ENCODE peak calls at places on chromosomes 13 and 19, in six cellular contexts. T, W, A, O, P and X are unnamed samples. For H3K4me1, the result is how much of the 10 kb centered on the place peaks cover.

GRCh38 chr13:87331178-87331577 is 340.0 kb upstream of the SLITRK5 start:
- DNase-seq in T (no peak), W (no peak), A (peak), O (peak), P (no peak), X (no peak)

GRCh38 chr13:98613591-98613990 is 36.7 kb upstream of the STK24 start:
- DNase-seq in T (no peak), W (no peak), A (no peak), O (no peak), P (no peak), X (no peak)

GRCh38 chr13:53058077-53058660 is 29.6 kb downstream of the OLFM4 start:
- DNase-seq in T (no peak), W (no peak), A (no peak), O (no peak), P (no peak), X (no peak)

GRCh38 chr13:98843482-98843877 is 91.0 kb upstream of the SLC15A1 start:
- DNase-seq in T (no peak), W (no peak), A (no peak), O (no peak), P (no peak), X (no peak)

GRCh38 chr13:76758738-76759137 is 127.5 kb downstream of the KCTD12 start:
- DNase-seq in T (no peak), W (no peak), A (peak), O (no peak), P (no peak), X (no peak)

GRCh38 chr13:110944121-110944967 is 29.5 kb upstream of the ANKRD10 start:
- DNase-seq in T (no peak), W (peak), A (peak), O (peak), P (no peak), X (no peak)

GRCh38 chr19:1172353-1173159 is 1.5 kb downstream of the SBNO2 start:
- DNase-seq in T (peak), W (no peak), A (peak), O (peak), P (no peak), X (peak)

GRCh38 chr13:41675306-41675705 is 218.0 kb downstream of the RGCC start:
- DNase-seq in T (no peak), W (no peak), A (no peak), O (no peak), P (no peak), X (no peak)

GRCh38 chr19:16951529-16951928 is 62.7 kb downstream of the F2RL3 start:
- DNase-seq in T (no peak), W (no peak), A (no peak), O (no peak), P (no peak), X (no peak)

GRCh38 chr19:36847968-36848367 is 2.7 kb upstream of the ZNF345 start:
- DNase-seq in T (no peak), W (no peak), A (no peak), O (no peak), P (no peak), X (no peak)

GRCh38 chr13:73075546-73075945 is 16.7 kb downstream of the KLF5 start:
- DNase-seq in T (no peak), W (no peak), A (no peak), O (no peak), P (no peak), X (no peak)

GRCh38 chr13:112067871-112068305 is 939 bp downstream of the SOX1 start:
- DNase-seq in T (peak), W (no peak), A (no peak), O (no peak), P (no peak), X (no peak)

DNA sequence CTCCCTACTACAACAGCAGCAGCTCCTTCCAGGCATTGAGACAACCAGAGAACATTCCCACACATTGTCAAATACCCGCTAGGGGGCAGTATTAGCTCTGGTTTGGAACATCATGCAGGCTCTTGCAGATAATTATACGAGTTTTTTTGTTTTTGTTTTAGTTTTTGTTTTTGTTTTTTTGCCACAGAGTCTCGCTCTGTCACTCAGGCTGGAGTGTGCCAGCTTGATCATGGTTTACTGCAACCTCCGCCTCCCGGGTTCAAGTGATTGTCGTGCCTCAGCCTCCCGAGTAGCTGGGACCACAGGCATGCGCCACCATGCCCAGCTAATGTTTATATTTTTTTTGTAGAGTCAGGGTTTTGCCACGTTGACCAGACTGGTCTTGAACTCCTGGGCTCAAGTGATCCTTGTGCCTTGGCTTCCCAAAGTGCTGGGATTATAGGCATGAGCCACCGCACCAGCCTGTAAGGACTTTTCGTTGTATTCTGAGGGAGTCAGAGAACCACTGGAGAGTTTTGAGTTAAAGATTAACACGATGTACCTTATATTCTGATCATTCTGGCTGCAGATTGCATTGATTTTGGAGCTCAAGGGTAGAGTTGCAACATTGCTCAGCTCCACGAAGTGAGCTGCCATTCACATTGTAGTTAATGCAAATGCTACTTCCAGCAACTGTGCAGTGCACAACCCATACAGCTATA is 41.7 kb upstream of the CEACAM20 start:
- DNase-seq in T (no peak), W (peak), A (peak), O (peak), P (no peak), X (no peak)
- TF ChIP-seq CTCF in T (peak), W (peak), A (peak), O (peak), P (peak), X (peak)

GRCh38 chr19:13042443-13043130 is 47.3 kb downstream of the NFIX start:
- DNase-seq in T (no peak), W (no peak), A (peak), O (no peak), P (no peak), X (no peak)
- H3K4me1 ChIP-seq in T (half or more), W (under half), A (under half), O (under half), P (half or more), X (under half)

GRCh38 chr19:35352177-35352447 is 4.4 kb downstream of the FFAR1 start:
- DNase-seq in T (no peak), W (no peak), A (no peak), O (no peak), P (no peak), X (no peak)

GRCh38 chr19:35354898-35355297 is 3.4 kb upstream of the FFAR3 start:
- DNase-seq in T (no peak), W (no peak), A (no peak), O (no peak), P (no peak), X (no peak)

GRCh38 chr19:35351441-35352176 is 3.9 kb downstream of the FFAR1 start:
- DNase-seq in T (peak), W (no peak), A (no peak), O (no peak), P (no peak), X (no peak)

GRCh38 chr19:35352448-35353304 is 5.0 kb downstream of the FFAR1 start:
- DNase-seq in T (peak), W (peak), A (peak), O (peak), P (peak), X (peak)

DNA sequence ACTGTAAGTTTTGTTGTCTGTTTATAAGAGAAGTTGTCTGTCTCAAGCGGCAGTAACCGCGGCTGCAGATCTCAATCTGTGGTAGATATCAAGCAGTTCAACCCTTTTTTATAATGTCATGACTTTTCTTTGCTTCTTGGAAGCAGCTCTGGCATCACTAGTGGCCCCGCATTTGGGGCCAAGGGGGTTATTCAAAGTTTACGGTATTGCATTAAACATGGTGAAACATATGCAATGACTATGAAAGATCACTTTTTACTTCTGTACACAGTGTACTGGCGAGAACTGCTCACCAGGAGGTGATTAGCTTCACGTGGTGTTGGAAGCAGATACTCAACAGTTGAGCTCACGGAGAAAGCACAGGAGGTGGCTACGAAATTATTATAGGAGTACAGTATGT is 4.6 kb upstream of the FFAR3 start:
- DNase-seq in T (peak), W (no peak), A (peak), O (no peak), P (no peak), X (peak)
- TF ChIP-seq CTCF in T (no peak), W (no peak), A (no peak), O (no peak), P (no peak), X (no peak)

DNA sequence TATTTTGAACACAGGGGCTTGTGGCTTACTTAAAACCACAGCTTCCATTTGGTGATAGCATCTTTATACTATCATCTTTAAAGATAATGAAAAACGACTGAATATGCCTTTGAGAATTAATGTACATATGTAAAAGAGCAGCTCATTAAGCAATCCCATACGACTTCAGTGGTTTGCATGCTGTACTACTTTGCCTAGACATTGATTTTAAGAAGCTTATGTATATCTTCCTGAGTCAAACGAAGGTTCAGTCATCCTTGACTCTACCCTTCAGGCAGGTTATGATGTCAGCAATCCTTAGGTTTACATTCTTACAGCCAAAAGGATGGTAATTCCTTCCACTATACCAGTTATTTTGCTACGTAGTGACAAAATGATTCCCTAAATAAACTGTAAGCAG is 40.7 kb downstream of the BRD4 start:
- DNase-seq in T (no peak), W (no peak), A (no peak), O (no peak), P (no peak), X (no peak)
- H3K4me1 ChIP-seq in T (half or more), W (half or more), A (under half), O (under half), P (half or more), X (half or more)

GRCh38 chr13:37597477-37597876 is 1.1 kb downstream of the POSTN start:
- DNase-seq in T (no peak), W (no peak), A (no peak), O (no peak), P (no peak), X (no peak)

GRCh38 chr13:37598572-37598971 is at the start of gene POSTN:
- DNase-seq in T (no peak), W (no peak), A (no peak), O (no peak), P (no peak), X (no peak)

GRCh38 chr13:37608750-37609339 is 10.3 kb upstream of the POSTN start:
- DNase-seq in T (no peak), W (no peak), A (no peak), O (no peak), P (no peak), X (no peak)

GRCh38 chr13:37599509-37599908 is 941 bp upstream of the POSTN start:
- DNase-seq in T (no peak), W (no peak), A (no peak), O (no peak), P (no peak), X (no peak)

DNA sequence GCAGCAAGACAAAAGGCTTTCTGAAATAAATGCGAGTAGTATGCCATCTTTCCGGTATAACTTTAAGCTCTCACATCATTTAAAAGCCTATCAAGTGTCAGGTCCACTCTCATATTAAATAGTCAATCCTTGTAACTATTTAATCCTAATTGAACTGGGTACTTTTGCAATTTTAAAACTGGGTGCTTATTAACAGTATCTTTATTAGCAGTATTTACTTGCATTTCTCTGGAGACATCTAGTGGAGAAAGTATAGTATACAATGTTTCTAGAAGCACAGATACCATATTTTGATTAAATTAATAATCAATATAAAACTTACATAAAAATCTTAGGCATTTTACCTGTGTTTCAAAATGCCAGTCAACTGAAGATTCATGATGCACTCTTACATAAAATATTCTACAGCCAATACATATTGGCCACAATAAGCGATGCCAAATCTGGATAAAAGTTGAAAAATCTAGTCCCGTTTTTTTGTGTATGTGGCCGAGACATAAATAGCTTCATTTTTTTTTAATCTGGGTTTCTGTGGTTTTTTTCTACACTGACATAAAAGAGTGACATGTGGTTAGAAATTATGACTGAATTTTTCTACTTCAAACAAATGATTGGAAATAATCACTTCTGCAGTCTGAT is 4.3 kb upstream of the POSTN start:
- DNase-seq in T (no peak), W (no peak), A (peak), O (no peak), P (no peak), X (no peak)
- TF ChIP-seq CTCF in T (peak), W (peak), A (no peak), O (peak), P (peak), X (peak)

GRCh38 chr19:12668346-12668745 is 1.7 kb downstream of the WDR83 start:
- DNase-seq in T (no peak), W (no peak), A (no peak), O (no peak), P (no peak), X (no peak)
- H3K4me1 ChIP-seq in T (half or more), W (under half), A (under half), O (under half), P (half or more), X (under half)

DNA sequence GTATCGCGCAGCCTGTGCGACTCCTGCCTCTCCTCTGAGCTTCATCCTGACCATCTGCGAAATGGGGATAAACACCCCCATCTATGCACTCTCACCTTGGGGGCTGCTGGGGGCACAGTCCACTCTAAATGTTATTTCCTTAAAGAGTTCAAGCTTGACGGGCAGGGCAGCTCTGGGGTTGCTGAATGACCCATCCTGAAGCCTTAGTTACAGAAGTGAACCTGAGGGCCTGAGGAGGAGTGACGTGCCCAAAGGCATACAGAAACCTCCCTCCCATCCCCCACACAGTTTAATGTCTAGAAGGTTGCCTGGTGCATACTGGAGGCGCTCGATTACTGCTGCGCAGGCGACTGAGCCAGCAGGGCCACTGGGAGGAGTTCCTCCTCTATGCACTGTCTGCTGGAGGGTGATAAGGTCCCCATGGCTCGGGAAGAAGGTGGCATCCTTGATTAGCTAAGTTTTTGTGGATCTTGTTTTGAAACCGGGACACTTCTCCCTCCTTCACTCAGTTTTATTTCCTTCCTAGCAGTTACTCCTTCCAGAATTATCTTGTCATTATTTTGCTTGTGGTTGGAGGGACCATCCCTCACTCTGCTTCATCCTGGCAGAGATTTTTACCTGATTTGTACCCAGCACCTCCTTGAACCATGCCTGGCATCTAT is 572 bp upstream of the FKBP8 start:
- DNase-seq in T (peak), W (peak), A (peak), O (peak), P (no peak), X (no peak)
- TF ChIP-seq CTCF in T (no peak), W (no peak), A (no peak), O (no peak), P (no peak), X (no peak)

GRCh38 chr19:3061214-3062161 is 807 bp downstream of the TLE5 start:
- DNase-seq in T (peak), W (no peak), A (peak), O (no peak), P (peak), X (peak)
- H3K4me1 ChIP-seq in T (half or more), W (under half), A (under half), O (under half), P (half or more), X (under half)

GRCh38 chr19:48171584-48172170 is 1.2 kb downstream of the ZSWIM9 start:
- DNase-seq in T (peak), W (no peak), A (no peak), O (no peak), P (no peak), X (no peak)

GRCh38 chr19:48168689-48169088 is 1.5 kb downstream of the LIG1 start:
- DNase-seq in T (no peak), W (no peak), A (no peak), O (no peak), P (no peak), X (no peak)

GRCh38 chr19:48169585-48169973 is 565 bp downstream of the LIG1 start:
- DNase-seq in T (peak), W (peak), A (peak), O (peak), P (peak), X (peak)

GRCh38 chr19:48170817-48171347 is 402 bp downstream of the ZSWIM9 start:
- DNase-seq in T (no peak), W (no peak), A (no peak), O (no peak), P (no peak), X (no peak)

DNA sequence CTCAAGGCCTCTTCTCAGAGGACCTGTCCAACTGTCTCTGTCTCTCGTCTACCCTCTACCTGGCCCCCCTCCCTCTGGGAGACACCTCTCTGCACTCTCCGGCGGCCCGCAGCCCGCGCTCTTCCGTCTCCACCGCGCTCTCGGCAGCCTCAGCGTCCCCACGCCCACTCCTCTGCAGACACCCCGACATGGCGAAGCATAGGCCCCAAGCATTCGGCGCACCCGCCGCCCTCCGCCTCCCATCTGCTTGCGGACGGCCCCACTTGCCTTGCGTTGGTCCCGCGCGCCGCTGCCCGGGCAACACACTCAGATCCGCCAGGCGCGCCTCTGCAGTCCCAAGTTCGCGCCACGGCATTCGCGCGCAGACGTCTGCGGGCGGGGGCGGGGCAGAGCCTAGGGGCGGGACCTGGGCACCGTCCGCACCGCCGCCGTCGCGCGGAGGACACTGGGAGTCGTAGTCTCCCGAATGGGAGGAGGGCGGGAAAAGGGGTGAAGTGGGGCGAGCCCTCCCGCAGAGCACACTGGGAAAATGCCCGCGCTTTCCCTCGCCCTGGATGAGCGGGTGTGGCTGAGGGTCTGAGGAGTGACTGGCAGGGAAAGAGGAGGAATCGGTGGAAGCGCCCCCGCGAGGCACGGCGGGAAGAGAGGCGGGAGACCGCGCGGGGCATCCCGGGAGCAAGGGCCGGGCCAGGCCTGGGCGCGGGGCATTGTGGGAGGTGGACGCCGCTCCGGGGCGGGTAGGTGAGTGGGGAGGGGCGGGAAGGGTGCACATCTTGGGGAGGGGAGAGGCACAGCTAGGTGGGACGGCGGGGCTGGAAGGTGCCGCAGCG is at the start of the genes LIG1 and ZSWIM9:
- DNase-seq in T (peak), W (peak), A (peak), O (peak), P (peak), X (peak)
- TF ChIP-seq CTCF in T (no peak), W (no peak), A (no peak), O (peak), P (peak), X (no peak)